ENCODE peak calls at places on chromosomes 6 and 20, in ten cellular contexts. F is colonic mucosa; E is IMR-90; X is PC-3; O is PC-9; Q is CD8-positive, alpha-beta memory T cell; C is upper lobe of right lung; Y is cardiac muscle cell; J is H1; M is AG10803. P is an unnamed sample.

GRCh38 chr20:51569815-51570741 is 27.6 kb upstream of the NFATC2 start:
- DNase-seq in J (no peak), F (no peak), C (no peak), O (peak; percentile 55), M (no peak), Y (peak; percentile 62), E (no peak), Q (no peak), X (peak; percentile 98), P (no peak)

GRCh38 chr20:24017160-24017761 is 28.7 kb upstream of the GGTLC1 start:
- DNase-seq in Y (no peak), O (no peak), M (no peak), J (no peak), Q (no peak), C (no peak), E (no peak), X (peak; percentile 57), F (no peak), P (no peak)

GRCh38 chr6:41338654-41339053 is 3.2 kb downstream of the NCR2 start:
- DNase-seq in Y (no peak), J (no peak), M (no peak), O (no peak), E (no peak), X (no peak), Q (no peak), C (no peak), F (no peak), P (no peak)

GRCh38 chr20:10131612-10132345 is 86.9 kb upstream of the SNAP25 start:
- DNase-seq in C (no peak), O (no peak), M (peak; percentile 46), F (no peak), Y (peak; percentile 9), X (peak; percentile 31), E (peak; percentile 67), J (peak; percentile 54), Q (no peak), P (no peak)

GRCh38 chr6:33623895-33624381 is 2.8 kb downstream of the ITPR3 start:
- DNase-seq in X (no peak), J (no peak), C (no peak), E (no peak), M (no peak), F (peak; percentile 79), Y (no peak), Q (no peak), O (no peak), P (no peak)

GRCh38 chr20:48803522-48804053 is 24.2 kb downstream of the PREX1 start:
- DNase-seq in J (no peak), O (no peak), Q (peak; percentile 12), F (no peak), E (no peak), X (no peak), C (no peak), Y (no peak), M (no peak), P (no peak)

GRCh38 chr6:150741633-150742200 is 123.8 kb upstream of the MTHFD1L start:
- DNase-seq in F (no peak), Y (peak; percentile 60), O (no peak), X (peak; percentile 28), Q (no peak), J (no peak), E (no peak), M (no peak), C (no peak), P (no peak)

GRCh38 chr6:36829919-36830544 is 9.2 kb downstream of the CPNE5 start:
- DNase-seq in J (no peak), O (no peak), M (peak; percentile 28), X (no peak), Y (no peak), Q (no peak), C (no peak), E (peak; percentile 22), F (peak; percentile 78), P (no peak)

GRCh38 chr6:161029195-161029809 is 37.7 kb downstream of the MAP3K4 start:
- DNase-seq in F (no peak), Y (no peak), X (no peak), E (peak; percentile 91), J (no peak), C (no peak), M (peak; percentile 98), O (no peak), Q (no peak), P (no peak)

GRCh38 chr6:147211349-147211748 is 7.1 kb downstream of the STXBP5 start:
- DNase-seq in E (no peak), Q (no peak), Y (no peak), O (no peak), M (no peak), J (no peak), F (no peak), C (no peak), X (no peak), P (no peak)

GRCh38 chr20:24970030-24970553 is 21.0 kb downstream of the CST7 start:
- DNase-seq in C (no peak), X (no peak), J (peak; percentile 4), Y (no peak), M (no peak), F (no peak), Q (peak; percentile 18), E (no peak), O (no peak), P (no peak)

GRCh38 chr6:22880686-22881433 is 311.5 kb downstream of the HDGFL1 start:
- DNase-seq in C (no peak), J (no peak), M (peak; percentile 97), Y (peak; percentile 21), X (peak; percentile 93), F (no peak), O (peak; percentile 94), Q (no peak), E (peak; percentile 99), P (peak; percentile 95)

GRCh38 chr6:52108128-52108527 is 20.7 kb upstream of the PKHD1 start:
- DNase-seq in E (no peak), F (no peak), Q (no peak), C (no peak), X (no peak), M (no peak), J (no peak), O (no peak), Y (no peak), P (no peak)

GRCh38 chr6:123803862-123804681 is at the start of gene NKAIN2:
- DNase-seq in O (no peak), E (no peak), X (no peak), M (no peak), F (no peak), J (peak; percentile 80), C (peak; percentile 60), Y (peak; percentile 74), Q (no peak), P (no peak)

GRCh38 chr6:2840794-2841061 is 935 bp downstream of the SERPINB1 start:
- DNase-seq in C (no peak), F (no peak), Q (no peak), X (no peak), Y (no peak), E (no peak), M (no peak), O (no peak), J (no peak), P (no peak)
- H3K4me3 ChIP-seq in C (peak overlapping the region; percentile 65), F (peak overlapping the region; percentile 45), Q (peak overlapping the region; percentile 37), X (peak overlapping the region; percentile 81), Y (peak overlapping the region; percentile 19), E (peak overlapping the region; percentile 34), M (peak overlapping the region; percentile 68), O (peak overlapping the region; percentile 64), J (peak overlapping the region; percentile 21), P (no peak overlapping the region)

GRCh38 chr6:13673368-13673767 is 38.3 kb downstream of the RANBP9 start:
- DNase-seq in Y (no peak), C (no peak), F (no peak), J (no peak), O (no peak), M (no peak), E (no peak), X (no peak), Q (no peak), P (no peak)
- H3K4me3 ChIP-seq in Y (no peak overlapping the region), C (no peak overlapping the region), F (no peak overlapping the region), J (no peak overlapping the region), O (no peak overlapping the region), M (no peak overlapping the region), E (no peak overlapping the region), X (no peak overlapping the region), Q (no peak overlapping the region), P (no peak overlapping the region)

GRCh38 chr20:60694763-60695162 is 557.3 kb upstream of the CDH4 start:
- DNase-seq in M (peak; percentile 27), O (no peak), E (peak; percentile 47), Y (no peak), X (no peak), F (no peak), Q (no peak), C (no peak), J (no peak), P (peak; percentile 23)

GRCh38 chr20:60697252-60697651 is 554.8 kb upstream of the CDH4 start:
- DNase-seq in M (no peak), C (no peak), Y (no peak), E (peak; percentile 3), X (no peak), J (no peak), F (no peak), Q (no peak), O (no peak), P (no peak)

GRCh38 chr20:60691966-60692615 is 560.0 kb upstream of the CDH4 start:
- DNase-seq in O (no peak), C (no peak), X (no peak), M (no peak), Y (no peak), J (no peak), E (no peak), Q (no peak), F (no peak), P (no peak)

GRCh38 chr20:60695223-60695622 is 556.8 kb upstream of the CDH4 start:
- DNase-seq in Y (no peak), E (peak; percentile 86), M (peak; percentile 93), O (no peak), Q (no peak), F (no peak), J (no peak), X (peak; percentile 3), C (no peak), P (peak; percentile 92)

DNA sequence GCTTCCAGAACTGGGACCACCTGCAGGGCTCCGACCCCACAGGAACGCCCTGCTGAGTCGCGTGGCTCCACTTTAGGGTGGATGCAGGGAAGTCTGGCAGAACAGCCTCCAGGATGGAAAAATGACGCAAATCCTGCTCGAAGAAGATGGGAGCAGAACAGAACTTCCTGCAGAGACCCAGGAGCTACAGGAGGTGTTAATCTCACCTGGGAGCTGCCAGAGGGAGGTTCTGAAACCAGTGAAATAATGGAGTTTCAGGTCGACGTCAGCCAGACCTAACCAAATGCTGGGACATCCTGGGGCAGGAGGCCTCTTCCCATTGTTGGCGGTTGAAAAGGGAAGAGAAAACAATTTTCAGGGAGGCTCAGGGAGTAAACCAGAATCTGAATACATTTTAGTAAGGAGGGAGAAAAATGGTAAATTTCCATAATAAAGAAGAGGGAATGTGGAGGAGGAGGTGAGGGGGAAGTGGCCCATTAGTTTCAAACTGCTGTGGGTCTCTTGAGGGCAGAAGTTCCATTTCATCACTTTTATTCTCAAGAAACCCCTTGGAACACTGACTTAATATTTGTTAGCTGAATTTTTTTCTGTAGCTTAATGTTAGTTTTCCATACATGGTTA is 558.4 kb upstream of the CDH4 start:
- DNase-seq in O (no peak), F (no peak), C (no peak), Q (no peak), Y (no peak), J (peak; percentile 56), X (no peak), M (no peak), E (no peak), P (no peak)
- H3K4me3 ChIP-seq in O (no peak overlapping the region), F (no peak overlapping the region), C (no peak overlapping the region), Q (no peak overlapping the region), Y (no peak overlapping the region), J (no peak overlapping the region), X (no peak overlapping the region), M (no peak overlapping the region), E (no peak overlapping the region), P (no peak overlapping the region)

GRCh38 chr6:7137335-7138106 is 29.8 kb downstream of the RREB1 start:
- DNase-seq in J (peak; percentile 45), C (no peak), O (no peak), X (no peak), Y (peak; percentile 77), E (peak; percentile 77), F (peak; percentile 69), Q (peak; percentile 66), M (peak; percentile 70), P (no peak)
- H3K4me3 ChIP-seq in J (no peak overlapping the region), C (no peak overlapping the region), O (no peak overlapping the region), X (no peak overlapping the region), Y (no peak overlapping the region), E (peak overlapping the region; percentile 41), F (no peak overlapping the region), Q (peak overlapping the region; percentile 36), M (peak overlapping the region; percentile 41), P (no peak overlapping the region)

P was measured in kidney epithelial cell.